ENCODE peak calls at places on chromosome 11, in nine cellular contexts. Z is endothelial cell, A is upper lobe of left lung, H is GM04504, F is ovary, M is adipocyte, O is NCI-H2081, L is HEK293T, Y is T-helper 9 cell. D is an unnamed sample.

GRCh38 chr11:108906329-108906728 is 241.5 kb downstream of the DDX10 start:
- DNase-seq in H (no peak), Y (no peak), Z (no peak), F (no peak), M (peak; percentile 38), L (no peak), O (no peak), A (no peak), D (peak; percentile 79)

GRCh38 chr11:89529619-89530018 is 38.4 kb upstream of the NOX4 start:
- DNase-seq in Y (no peak), M (no peak), Z (no peak), L (no peak), O (no peak), F (no peak), A (no peak), H (no peak), D (no peak)

GRCh38 chr11:72812968-72813739 is 1.1 kb upstream of the ATG16L2 start:
- DNase-seq in F (peak; percentile 53), A (no peak), Z (peak; percentile 61), L (peak; percentile 78), H (no peak), Y (peak; percentile 46), M (peak; percentile 71), O (peak; percentile 53), D (peak; percentile 63)

GRCh38 chr11:125433454-125434121 is 62.5 kb downstream of the FEZ1 start:
- DNase-seq in O (no peak), L (peak; percentile 72), A (no peak), H (no peak), Z (peak; percentile 64), F (peak; percentile 70), M (peak; percentile 73), Y (no peak), D (peak; percentile 45)

GRCh38 chr11:101487775-101488174 is 96.0 kb downstream of the TRPC6 start:
- DNase-seq in Z (no peak), H (peak; percentile 76), O (no peak), A (no peak), Y (no peak), L (no peak), F (no peak), M (peak; percentile 59), D (peak; percentile 63)

GRCh38 chr11:2940930-2941821 is 12.0 kb upstream of the PHLDA2 start:
- DNase-seq in Z (no peak), Y (no peak), H (no peak), M (no peak), A (peak; percentile 68), O (no peak), F (no peak), L (no peak), D (no peak)

GRCh38 chr11:34065505-34066203 is 14.1 kb downstream of the CAPRIN1 start:
- DNase-seq in Z (peak; percentile 8), O (no peak), H (no peak), F (no peak), Y (no peak), A (no peak), L (no peak), M (peak; percentile 30), D (peak; percentile 28)

GRCh38 chr11:111064118-111064517 is 181.4 kb upstream of the POU2AF2 start:
- DNase-seq in A (no peak), H (peak; percentile 11), O (no peak), M (peak; percentile 60), Z (no peak), L (no peak), F (no peak), Y (no peak), D (peak; percentile 54)

GRCh38 chr11:64298966-64299846 is 952 bp upstream of the CATSPERZ start:
- DNase-seq in F (peak; percentile 78), M (peak; percentile 70), Y (no peak), O (no peak), L (no peak), Z (no peak), A (peak; percentile 94), H (no peak), D (peak; percentile 24)

GRCh38 chr11:124882339-124883071 is 15.2 kb downstream of the ROBO4 start:
- DNase-seq in Y (no peak), H (no peak), L (no peak), M (no peak), F (peak; percentile 78), A (no peak), O (no peak), Z (no peak), D (peak; percentile 77)

GRCh38 chr11:119912214-119912613 is 183.2 kb upstream of the NECTIN1 start:
- DNase-seq in Z (no peak), Y (no peak), L (no peak), M (no peak), O (no peak), F (no peak), A (no peak), H (no peak), D (no peak)

GRCh38 chr11:41003339-41003992 is 456.0 kb downstream of the LRRC4C start:
- DNase-seq in F (no peak), M (no peak), O (no peak), A (no peak), Y (no peak), L (no peak), H (no peak), Z (no peak), D (no peak)

GRCh38 chr11:85977751-85978160 is 91.1 kb downstream of the PICALM start:
- DNase-seq in A (no peak), Z (no peak), M (peak; percentile 17), H (no peak), Y (no peak), L (no peak), O (no peak), F (no peak), D (peak; percentile 14)

GRCh38 chr11:27938011-27938410 is 169.9 kb downstream of the KIF18A start:
- DNase-seq in Z (no peak), H (no peak), M (no peak), F (no peak), O (no peak), A (no peak), L (no peak), Y (no peak), D (peak; percentile 50)

GRCh38 chr11:2508793-2509192 is 64.0 kb downstream of the KCNQ1 start:
- DNase-seq in M (no peak), H (no peak), F (no peak), L (no peak), O (no peak), A (no peak), Y (no peak), Z (no peak), D (no peak)

GRCh38 chr11:10807629-10808552 is 835 bp downstream of the EIF4G2 start:
- DNase-seq in H (peak; percentile 18), L (peak; percentile 23), M (peak; percentile 74), F (peak; percentile 74), Y (peak; percentile 34), O (peak; percentile 42), Z (peak; percentile 60), A (peak; percentile 90), D (peak; percentile 68)

GRCh38 chr11:18720086-18720810 is 5.7 kb downstream of the IGSF22 start:
- DNase-seq in F (no peak), Z (no peak), L (no peak), H (no peak), Y (no peak), O (no peak), A (no peak), M (peak; percentile 44), D (no peak)

GRCh38 chr11:86069408-86070086 is 663 bp upstream of the PICALM start:
- DNase-seq in A (no peak), L (peak; percentile 16), H (peak; percentile 87), Y (no peak), O (no peak), M (peak; percentile 91), F (no peak), Z (peak; percentile 30), D (peak; percentile 88)

GRCh38 chr11:101894505-101894904 is 20.3 kb upstream of the CEP126 start:
- DNase-seq in Y (no peak), A (no peak), O (no peak), Z (no peak), L (no peak), F (no peak), H (no peak), M (no peak), D (no peak)